ENCODE peak calls at places on chromosomes 7 and 10, in five cellular contexts. One of them, this sample, is unnamed.

GRCh38 chr7:90188281-90188680 is 23.3 kb upstream of the STEAP2 start:
- DNase-seq in GM20000: no peak
- DNase-seq in G401: no peak
- DNase-seq in CD4-positive, alpha-beta memory T cell: no peak
- DNase-seq in cardiac muscle cell: no peak
- DNase-seq in this sample: no peak

GRCh38 chr7:22728416-22729029 is 1.5 kb downstream of the IL6 start:
- DNase-seq in cardiac muscle cell: peak
- DNase-seq in G401: peak
- DNase-seq in CD4-positive, alpha-beta memory T cell: peak
- DNase-seq in GM20000: no peak
- DNase-seq in this sample: no peak

GRCh38 chr10:105974803-105975456 is 1189.6 kb downstream of the SORCS1 start:
- DNase-seq in GM20000: peak
- DNase-seq in G401: peak
- DNase-seq in CD4-positive, alpha-beta memory T cell: no peak
- DNase-seq in cardiac muscle cell: peak
- DNase-seq in this sample: peak

GRCh38 chr7:3241686-3242258 is 59.3 kb upstream of the SDK1 start:
- DNase-seq in GM20000: no peak
- DNase-seq in G401: no peak
- DNase-seq in CD4-positive, alpha-beta memory T cell: no peak
- DNase-seq in cardiac muscle cell: no peak
- DNase-seq in this sample: no peak

GRCh38 chr7:21041666-21042065 is 255.0 kb upstream of the SP8 start:
- DNase-seq in CD4-positive, alpha-beta memory T cell: no peak
- DNase-seq in cardiac muscle cell: no peak
- DNase-seq in GM20000: no peak
- DNase-seq in G401: no peak
- DNase-seq in this sample: no peak

GRCh38 chr10:36499696-36500095 is 625.7 kb upstream of the ANKRD30A start:
- DNase-seq in G401: no peak
- DNase-seq in GM20000: no peak
- DNase-seq in cardiac muscle cell: no peak
- DNase-seq in CD4-positive, alpha-beta memory T cell: no peak
- DNase-seq in this sample: no peak

GRCh38 chr10:132389631-132390454 is 7.2 kb upstream of the PWWP2B start:
- DNase-seq in cardiac muscle cell: no peak
- DNase-seq in GM20000: no peak
- DNase-seq in G401: no peak
- DNase-seq in CD4-positive, alpha-beta memory T cell: no peak
- DNase-seq in this sample: peak

GRCh38 chr7:30816291-30817059 is 45.3 kb downstream of the MINDY4 start:
- DNase-seq in G401: peak
- DNase-seq in GM20000: no peak
- DNase-seq in CD4-positive, alpha-beta memory T cell: no peak
- DNase-seq in cardiac muscle cell: no peak
- DNase-seq in this sample: peak

GRCh38 chr7:33054261-33054964 is 8.2 kb downstream of the NT5C3A start:
- DNase-seq in CD4-positive, alpha-beta memory T cell: peak
- DNase-seq in G401: no peak
- DNase-seq in GM20000: peak
- DNase-seq in cardiac muscle cell: no peak
- DNase-seq in this sample: no peak

GRCh38 chr7:28573751-28574295 is 161.5 kb downstream of the CREB5 start:
- DNase-seq in cardiac muscle cell: no peak
- DNase-seq in CD4-positive, alpha-beta memory T cell: no peak
- DNase-seq in GM20000: no peak
- DNase-seq in G401: no peak
- DNase-seq in this sample: no peak

GRCh38 chr10:71486465-71487114 is 89.9 kb downstream of the CDH23 start:
- DNase-seq in cardiac muscle cell: peak
- DNase-seq in CD4-positive, alpha-beta memory T cell: no peak
- DNase-seq in GM20000: peak
- DNase-seq in G401: no peak
- DNase-seq in this sample: peak

GRCh38 chr10:89553064-89553734 is 17.8 kb upstream of the SLC16A12 start:
- DNase-seq in CD4-positive, alpha-beta memory T cell: no peak
- DNase-seq in cardiac muscle cell: no peak
- DNase-seq in G401: no peak
- DNase-seq in GM20000: no peak
- DNase-seq in this sample: no peak

GRCh38 chr10:79052311-79053080 is 16.3 kb upstream of the ZMIZ1 start:
- DNase-seq in cardiac muscle cell: peak
- DNase-seq in GM20000: no peak
- DNase-seq in CD4-positive, alpha-beta memory T cell: peak
- DNase-seq in G401: no peak
- DNase-seq in this sample: peak

GRCh38 chr10:123687758-123688157 is 21.6 kb downstream of the GPR26 start:
- DNase-seq in G401: no peak
- DNase-seq in GM20000: no peak
- DNase-seq in cardiac muscle cell: peak
- DNase-seq in CD4-positive, alpha-beta memory T cell: no peak
- DNase-seq in this sample: no peak

GRCh38 chr10:100009793-100010676 is at the start of gene DNMBP:
- DNase-seq in G401: peak
- DNase-seq in CD4-positive, alpha-beta memory T cell: peak
- DNase-seq in cardiac muscle cell: peak
- DNase-seq in GM20000: peak
- DNase-seq in this sample: peak

GRCh38 chr7:55133630-55134392 is 115.0 kb downstream of the EGFR start:
- DNase-seq in G401: no peak
- DNase-seq in cardiac muscle cell: peak
- DNase-seq in CD4-positive, alpha-beta memory T cell: no peak
- DNase-seq in GM20000: no peak
- DNase-seq in this sample: peak

GRCh38 chr10:93028881-93029280 is 31.7 kb upstream of the CYP26C1 start:
- DNase-seq in CD4-positive, alpha-beta memory T cell: no peak
- DNase-seq in cardiac muscle cell: no peak
- DNase-seq in GM20000: no peak
- DNase-seq in G401: no peak
- DNase-seq in this sample: no peak

GRCh38 chr7:30849565-30849964 is 62.1 kb upstream of the AQP1 start:
- DNase-seq in G401: no peak
- DNase-seq in GM20000: no peak
- DNase-seq in cardiac muscle cell: no peak
- DNase-seq in CD4-positive, alpha-beta memory T cell: no peak
- DNase-seq in this sample: no peak

GRCh38 chr10:13555884-13556529 is 27.2 kb upstream of the BEND7 start:
- DNase-seq in CD4-positive, alpha-beta memory T cell: no peak
- DNase-seq in G401: peak
- DNase-seq in cardiac muscle cell: no peak
- DNase-seq in GM20000: no peak
- DNase-seq in this sample: no peak

GRCh38 chr7:111903016-111903415 is 303.2 kb downstream of the DOCK4 start:
- DNase-seq in cardiac muscle cell: no peak
- DNase-seq in CD4-positive, alpha-beta memory T cell: no peak
- DNase-seq in GM20000: no peak
- DNase-seq in G401: no peak
- DNase-seq in this sample: no peak

GRCh38 chr10:132746801-132747625 is 38.9 kb downstream of the NKX6-2 start:
- DNase-seq in cardiac muscle cell: peak
- DNase-seq in CD4-positive, alpha-beta memory T cell: no peak
- DNase-seq in G401: peak
- DNase-seq in GM20000: no peak
- DNase-seq in this sample: no peak

GRCh38 chr7:40717242-40717641 is 582.4 kb downstream of the SUGCT start:
- DNase-seq in G401: peak
- DNase-seq in cardiac muscle cell: peak
- DNase-seq in CD4-positive, alpha-beta memory T cell: no peak
- DNase-seq in GM20000: no peak
- DNase-seq in this sample: peak

GRCh38 chr7:25805027-25805687 is 346.8 kb upstream of the NFE2L3 start:
- DNase-seq in GM20000: no peak
- DNase-seq in CD4-positive, alpha-beta memory T cell: no peak
- DNase-seq in cardiac muscle cell: no peak
- DNase-seq in G401: peak
- DNase-seq in this sample: no peak

GRCh38 chr7:665751-666453 is 60.6 kb upstream of the DNAAF5 start:
- DNase-seq in CD4-positive, alpha-beta memory T cell: no peak
- DNase-seq in G401: peak
- DNase-seq in cardiac muscle cell: peak
- DNase-seq in GM20000: no peak
- DNase-seq in this sample: peak

GRCh38 chr10:18607503-18607902 is 43.9 kb downstream of the NSUN6 start:
- DNase-seq in cardiac muscle cell: peak
- DNase-seq in CD4-positive, alpha-beta memory T cell: no peak
- DNase-seq in G401: peak
- DNase-seq in GM20000: no peak
- DNase-seq in this sample: peak

GRCh38 chr7:155027879-155028278 is 25.0 kb upstream of the PAXIP1 start:
- DNase-seq in G401: no peak
- DNase-seq in CD4-positive, alpha-beta memory T cell: no peak
- DNase-seq in cardiac muscle cell: no peak
- DNase-seq in GM20000: no peak
- DNase-seq in this sample: no peak

GRCh38 chr10:127908106-127908957 is 1.4 kb downstream of the PTPRE start:
- DNase-seq in G401: no peak
- DNase-seq in GM20000: no peak
- DNase-seq in cardiac muscle cell: no peak
- DNase-seq in CD4-positive, alpha-beta memory T cell: no peak
- DNase-seq in this sample: peak

GRCh38 chr7:69934475-69934903 is 336.2 kb downstream of the AUTS2 start:
- DNase-seq in G401: peak
- DNase-seq in CD4-positive, alpha-beta memory T cell: no peak
- DNase-seq in cardiac muscle cell: peak
- DNase-seq in GM20000: no peak
- DNase-seq in this sample: no peak

GRCh38 chr7:154789404-154789803 is 213.5 kb downstream of the PAXIP1 start:
- DNase-seq in cardiac muscle cell: peak
- DNase-seq in G401: peak
- DNase-seq in CD4-positive, alpha-beta memory T cell: no peak
- DNase-seq in GM20000: no peak
- DNase-seq in this sample: no peak

GRCh38 chr10:92123031-92123450 is 167.8 kb downstream of the CPEB3 start:
- DNase-seq in CD4-positive, alpha-beta memory T cell: no peak
- DNase-seq in G401: no peak
- DNase-seq in GM20000: no peak
- DNase-seq in cardiac muscle cell: no peak
- DNase-seq in this sample: peak

GRCh38 chr10:73232887-73233286 is 14.2 kb downstream of the DNAJC9 start:
- DNase-seq in cardiac muscle cell: no peak
- DNase-seq in G401: peak
- DNase-seq in GM20000: no peak
- DNase-seq in CD4-positive, alpha-beta memory T cell: no peak
- DNase-seq in this sample: no peak

GRCh38 chr7:78783179-78783962 is 670.1 kb downstream of the MAGI2 start:
- DNase-seq in CD4-positive, alpha-beta memory T cell: no peak
- DNase-seq in G401: no peak
- DNase-seq in cardiac muscle cell: no peak
- DNase-seq in GM20000: no peak
- DNase-seq in this sample: no peak

GRCh38 chr10:92291921-92292860 is 1.2 kb downstream of the MARCHF5 start:
- DNase-seq in GM20000: peak
- DNase-seq in G401: peak
- DNase-seq in cardiac muscle cell: peak
- DNase-seq in CD4-positive, alpha-beta memory T cell: peak
- DNase-seq in this sample: peak

GRCh38 chr10:625335-625699 is 64.2 kb downstream of the DIP2C start:
- DNase-seq in cardiac muscle cell: peak
- DNase-seq in CD4-positive, alpha-beta memory T cell: no peak
- DNase-seq in G401: peak
- DNase-seq in GM20000: no peak
- DNase-seq in this sample: peak

GRCh38 chr10:86960003-86960862 is 1.8 kb downstream of the SNCG start:
- DNase-seq in CD4-positive, alpha-beta memory T cell: peak
- DNase-seq in G401: no peak
- DNase-seq in GM20000: peak
- DNase-seq in cardiac muscle cell: peak
- DNase-seq in this sample: peak

GRCh38 chr7:1535100-1535458 is 4.6 kb downstream of the MAFK start:
- DNase-seq in cardiac muscle cell: no peak
- DNase-seq in GM20000: no peak
- DNase-seq in CD4-positive, alpha-beta memory T cell: no peak
- DNase-seq in G401: no peak
- DNase-seq in this sample: no peak